ENCODE peak calls at places on chromosomes 11 and 22, in ten cellular contexts. K, T, C, R, G, D, F, W, X and Y are unnamed samples.
A peak's percentile ranks its signal among the peaks of the same experiment; 100 is the strongest.

GRCh38 chr11:15258433-15259350 is 144.0 kb downstream of the INSC start:
- DNase-seq in K (peak; percentile 51), T (no peak), C (no peak), R (peak; percentile 16), G (peak; percentile 62), D (no peak), F (no peak), W (peak; percentile 32), X (no peak), Y (peak; percentile 64)

GRCh38 chr22:22076361-22076760 is 93.8 kb upstream of the TOP3B start:
- DNase-seq in K (no peak), T (no peak), C (no peak), R (no peak), G (no peak), D (no peak), F (no peak), W (no peak), X (no peak), Y (no peak)

GRCh38 chr22:23845661-23846469 is 7.1 kb upstream of the DERL3 start:
- DNase-seq in K (no peak), T (no peak), C (no peak), R (peak; percentile 5), G (no peak), D (no peak), F (peak; percentile 32), W (no peak), X (no peak), Y (no peak)

GRCh38 chr11:125164422-125165110 is at the start of gene PKNOX2:
- DNase-seq in K (peak; percentile 3), T (peak; percentile 30), C (peak; percentile 59), R (peak; percentile 84), G (peak; percentile 41), D (no peak), F (peak; percentile 91), W (peak; percentile 68), X (no peak), Y (peak; percentile 34)

GRCh38 chr11:18723991-18724390 is 2.0 kb downstream of the IGSF22 start:
- DNase-seq in K (no peak), T (no peak), C (no peak), R (no peak), G (no peak), D (no peak), F (no peak), W (no peak), X (no peak), Y (no peak)

GRCh38 chr22:35135165-35135564 is 69.2 kb downstream of the ISX start:
- DNase-seq in K (no peak), T (no peak), C (no peak), R (no peak), G (no peak), D (no peak), F (no peak), W (no peak), X (no peak), Y (no peak)

GRCh38 chr11:102204174-102204573 is 93.9 kb downstream of the YAP1 start:
- DNase-seq in K (no peak), T (no peak), C (no peak), R (no peak), G (no peak), D (no peak), F (no peak), W (peak; percentile 42), X (no peak), Y (peak; percentile 56)

GRCh38 chr22:20021196-20022181 is 579 bp downstream of the TANGO2 start:
- DNase-seq in K (no peak), T (peak; percentile 57), C (peak; percentile 64), R (peak; percentile 69), G (no peak), D (no peak), F (peak; percentile 84), W (peak; percentile 40), X (no peak), Y (peak; percentile 64)

GRCh38 chr22:23696326-23696851 is 5.6 kb downstream of the RGL4 start:
- DNase-seq in K (no peak), T (no peak), C (no peak), R (no peak), G (no peak), D (no peak), F (no peak), W (peak; percentile 76), X (no peak), Y (no peak)

GRCh38 chr11:17406082-17406817 is 17.8 kb upstream of the KCNJ11 start:
- DNase-seq in K (no peak), T (no peak), C (peak; percentile 44), R (no peak), G (no peak), D (no peak), F (peak; percentile 46), W (no peak), X (no peak), Y (no peak)

GRCh38 chr11:62193954-62194353 is 3.9 kb downstream of the SCGB1D1 start:
- DNase-seq in K (no peak), T (no peak), C (no peak), R (no peak), G (no peak), D (no peak), F (no peak), W (peak; percentile 4), X (no peak), Y (no peak)

GRCh38 chr11:61846351-61846750 is 18.3 kb downstream of the FADS2 start:
- DNase-seq in K (no peak), T (no peak), C (no peak), R (no peak), G (no peak), D (no peak), F (no peak), W (no peak), X (no peak), Y (no peak)

GRCh38 chr11:33835143-33835878 is 56.6 kb downstream of the LMO2 start:
- DNase-seq in K (peak; percentile 48), T (no peak), C (no peak), R (peak; percentile 76), G (peak; percentile 69), D (peak; percentile 13), F (no peak), W (peak; percentile 77), X (no peak), Y (peak; percentile 86)
- TF ChIP-seq CTCF in K (peak; percentile 18), T (no peak), C (no peak), R (peak; percentile 33), G (peak; percentile 59), D (peak; percentile 36), F (peak; percentile 43), W (peak; percentile 27), X (peak; percentile 19), Y (peak; percentile 37)

GRCh38 chr11:72080326-72081183 is at the start of the genes LRRC51 and NUMA1:
- DNase-seq in K (peak; percentile 100), T (peak; percentile 100), C (peak; percentile 100), R (peak; percentile 100), G (peak; percentile 100), D (peak; percentile 100), F (peak; percentile 99), W (peak; percentile 100), X (peak; percentile 99), Y (peak; percentile 100)

GRCh38 chr11:72083414-72083813 is 2.8 kb downstream of the LRRC51 start:
- DNase-seq in K (no peak), T (no peak), C (no peak), R (no peak), G (no peak), D (no peak), F (no peak), W (no peak), X (no peak), Y (no peak)

GRCh38 chr11:72079776-72080325 is 491 bp downstream of the NUMA1 start:
- DNase-seq in K (no peak), T (no peak), C (no peak), R (peak; percentile 17), G (no peak), D (no peak), F (no peak), W (no peak), X (no peak), Y (no peak)

GRCh38 chr11:72081184-72081644 is 564 bp downstream of the LRRC51 start:
- DNase-seq in K (no peak), T (no peak), C (no peak), R (no peak), G (no peak), D (no peak), F (no peak), W (no peak), X (no peak), Y (no peak)

DNA sequence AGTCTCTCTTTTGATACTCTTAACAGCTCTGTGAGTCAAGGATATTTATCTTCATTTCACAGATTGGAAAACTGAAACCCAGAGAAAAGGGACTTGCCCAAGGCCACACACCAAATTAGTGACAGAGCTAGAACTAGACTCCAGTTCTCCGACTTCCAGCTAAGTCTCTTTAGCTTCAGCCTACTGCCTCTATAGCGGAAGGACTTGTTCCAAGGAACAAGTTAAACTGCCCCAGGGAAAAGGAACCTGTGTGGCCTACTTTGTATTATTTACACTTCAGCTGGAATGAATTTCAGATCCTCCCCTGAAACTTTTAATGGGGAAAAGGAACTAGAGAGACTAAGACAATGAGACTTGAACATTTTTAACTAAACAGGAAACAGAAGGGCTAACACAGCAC is 1.2 kb downstream of the LRRC51 start:
- DNase-seq in K (no peak), T (no peak), C (no peak), R (no peak), G (no peak), D (no peak), F (no peak), W (no peak), X (no peak), Y (no peak)
- H3K4me3 ChIP-seq in K (no peak overlapping the region), T (no peak overlapping the region), C (no peak overlapping the region), R (no peak overlapping the region), G (peak overlapping the region; percentile 60), D (no peak overlapping the region), F (no peak overlapping the region), W (no peak overlapping the region), X (no peak overlapping the region), Y (no peak overlapping the region)

DNA sequence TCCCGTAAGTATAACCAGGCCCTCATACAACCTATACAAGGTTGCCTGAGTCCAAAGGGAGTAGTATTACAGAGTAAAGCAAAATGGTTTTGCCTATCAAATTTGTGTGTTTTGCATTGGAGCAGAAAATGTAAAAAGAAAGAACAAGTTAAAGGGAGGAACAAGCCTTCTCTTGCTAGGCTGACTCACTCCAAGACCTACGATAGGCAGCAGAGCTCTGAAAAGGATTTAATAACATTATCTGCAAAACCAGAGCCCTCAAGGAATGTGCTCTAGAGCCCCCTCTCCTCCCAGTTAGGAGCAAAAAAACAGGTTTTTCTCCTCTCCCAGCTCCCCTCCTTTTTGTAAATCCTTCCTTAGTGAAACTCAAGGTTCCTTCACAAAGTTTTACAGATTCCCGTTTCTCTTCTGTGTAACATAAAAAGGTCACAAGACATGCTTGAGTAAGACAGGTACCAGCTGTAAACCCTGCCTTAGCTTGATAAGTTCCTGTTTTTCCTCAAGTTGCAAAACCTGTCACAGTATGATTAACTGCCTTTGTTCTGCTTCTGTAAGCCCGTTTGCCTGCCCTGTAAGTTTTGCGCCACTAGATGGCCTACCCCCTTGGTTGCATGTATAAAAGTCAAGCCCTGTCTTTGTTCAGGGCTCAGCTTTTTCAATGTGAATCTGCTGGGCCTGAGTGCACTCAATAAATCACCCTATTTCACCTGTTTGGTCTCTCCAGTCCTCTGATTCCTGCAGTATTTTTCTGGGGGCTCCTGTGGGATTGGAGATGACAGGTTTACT is 498.2 kb downstream of the KCNA4 start:
- DNase-seq in K (no peak), T (no peak), C (no peak), R (peak; percentile 27), G (peak; percentile 26), D (no peak), F (no peak), W (peak; percentile 34), X (no peak), Y (no peak)
- TF ChIP-seq CTCF in K (peak; percentile 3), T (no peak), C (no peak), R (peak; percentile 27), G (no peak), D (no peak), F (no peak), W (peak; percentile 27), X (no peak), Y (no peak)

GRCh38 chr22:45302751-45303150 is 7.0 kb upstream of the FAM118A start:
- DNase-seq in K (no peak), T (no peak), C (no peak), R (no peak), G (no peak), D (no peak), F (no peak), W (no peak), X (no peak), Y (no peak)
- H3K4me3 ChIP-seq in K (no peak overlapping the region), T (no peak overlapping the region), C (no peak overlapping the region), R (no peak overlapping the region), G (no peak overlapping the region), D (no peak overlapping the region), F (no peak overlapping the region), W (no peak overlapping the region), X (no peak overlapping the region), Y (no peak overlapping the region)